ENCODE peak calls at places on chromosomes 6 and 20, in four cellular contexts. D, Z, C and A are unnamed samples. For H3K4me1, the result is how much of the 10 kb centered on the place peaks cover.

GRCh38 chr20:1874534-1875168 is 20.6 kb upstream of the SIRPA start:
- DNase-seq in D (no peak), Z (no peak), C (no peak), A (no peak)

GRCh38 chr6:148565931-148566663 is 180.7 kb upstream of the UST start:
- DNase-seq in D (peak), Z (no peak), C (peak), A (no peak)

GRCh38 chr6:99553888-99554287 is 14.6 kb downstream of the CCNC start:
- DNase-seq in D (no peak), Z (no peak), C (no peak), A (no peak)

GRCh38 chr6:48048460-48049146 is 62.4 kb downstream of the PTCHD4 start:
- DNase-seq in D (no peak), Z (no peak), C (no peak), A (no peak)

GRCh38 chr6:107290491-107290890 is 168.9 kb downstream of the PDSS2 start:
- DNase-seq in D (peak), Z (no peak), C (no peak), A (no peak)

GRCh38 chr6:148431413-148431812 is 88.8 kb downstream of the SASH1 start:
- DNase-seq in D (no peak), Z (no peak), C (no peak), A (no peak)

GRCh38 chr6:85747654-85748053 is 105.0 kb upstream of the SYNCRIP start:
- DNase-seq in D (no peak), Z (no peak), C (no peak), A (no peak)

GRCh38 chr6:35070111-35070510 is 71.0 kb downstream of the TCP11 start:
- DNase-seq in D (no peak), Z (no peak), C (no peak), A (no peak)

GRCh38 chr6:41638801-41639555 is 710 bp downstream of the MDFI start:
- DNase-seq in D (peak), Z (no peak), C (no peak), A (no peak)

GRCh38 chr20:62214067-62214466 is 6.0 kb downstream of the HRH3 start:
- DNase-seq in D (no peak), Z (no peak), C (no peak), A (no peak)

GRCh38 chr20:41138217-41138526 is 829 bp downstream of the PLCG1 start:
- DNase-seq in D (no peak), Z (no peak), C (no peak), A (no peak)

DNA sequence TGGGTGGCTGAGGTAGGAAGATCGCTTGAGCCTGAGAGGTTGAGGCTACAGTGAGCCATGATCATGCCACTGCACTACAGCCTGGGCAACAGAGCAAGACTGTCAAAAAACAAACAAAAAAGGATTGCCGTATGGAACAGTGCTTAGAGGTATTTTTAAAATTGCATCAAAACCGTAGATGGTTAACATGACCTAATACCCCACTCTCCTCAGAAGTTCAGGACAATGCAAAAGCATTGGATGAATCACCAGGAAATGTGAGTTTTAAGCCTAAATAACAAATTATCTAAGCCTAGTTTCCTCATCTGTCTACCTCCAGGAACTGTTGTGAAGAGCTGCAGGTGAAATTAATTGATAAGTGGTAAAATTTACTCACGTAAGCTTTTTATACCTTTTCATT is 123.8 kb upstream of the ID4 start:
- DNase-seq in D (no peak), Z (no peak), C (no peak), A (no peak)
- H3K4me3 ChIP-seq in D (no peak), Z (no peak), C (no peak), A (no peak)

DNA sequence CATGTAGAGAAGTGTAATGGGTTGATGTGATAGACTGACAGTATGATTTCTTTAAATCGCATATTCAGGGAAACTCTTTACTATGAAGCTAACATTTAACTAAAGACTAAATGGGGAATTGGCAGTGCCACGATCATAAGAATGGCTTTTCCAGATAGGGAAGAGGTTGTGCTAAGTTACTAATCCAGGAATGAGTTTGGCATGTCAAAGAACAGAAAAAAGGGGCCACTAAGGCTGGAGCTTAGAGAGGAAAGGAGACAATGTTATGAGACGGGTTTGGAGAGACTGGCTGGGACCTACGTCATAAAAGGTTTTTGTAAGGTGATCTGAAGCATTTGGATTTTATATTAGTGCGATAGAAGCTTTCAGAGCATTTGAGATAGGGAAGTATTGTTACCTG is 40.6 kb downstream of the SENP6 start:
- DNase-seq in D (no peak), Z (no peak), C (no peak), A (no peak)
- H3K4me1 ChIP-seq in D (under half), Z (under half), C (under half), A (under half)

GRCh38 chr20:48805286-48805685 is 22.5 kb downstream of the PREX1 start:
- DNase-seq in D (no peak), Z (no peak), C (no peak), A (no peak)

GRCh38 chr20:48807586-48808381 is 20.0 kb downstream of the PREX1 start:
- DNase-seq in D (no peak), Z (no peak), C (no peak), A (no peak)

GRCh38 chr20:48807051-48807450 is 20.7 kb downstream of the PREX1 start:
- DNase-seq in D (no peak), Z (no peak), C (no peak), A (no peak)

GRCh38 chr20:48809672-48810071 is 18.1 kb downstream of the PREX1 start:
- DNase-seq in D (no peak), Z (no peak), C (no peak), A (no peak)

GRCh38 chr20:48808382-48809034 is 19.3 kb downstream of the PREX1 start:
- DNase-seq in D (no peak), Z (no peak), C (no peak), A (no peak)
- H3K27ac ChIP-seq in D (no peak), Z (no peak), C (no peak), A (no peak)

GRCh38 chr20:10447028-10447427 is 11.9 kb downstream of the SLX4IP start:
- DNase-seq in D (peak), Z (peak), C (no peak), A (peak)
- H3K4me3 ChIP-seq in D (no peak), Z (no peak), C (no peak), A (no peak)

GRCh38 chr6:156695747-156696146 is 81.4 kb upstream of the ARID1B start:
- DNase-seq in D (no peak), Z (no peak), C (no peak), A (no peak)
- H3K4me1 ChIP-seq in D (under half), Z (under half), C (under half), A (under half)

DNA sequence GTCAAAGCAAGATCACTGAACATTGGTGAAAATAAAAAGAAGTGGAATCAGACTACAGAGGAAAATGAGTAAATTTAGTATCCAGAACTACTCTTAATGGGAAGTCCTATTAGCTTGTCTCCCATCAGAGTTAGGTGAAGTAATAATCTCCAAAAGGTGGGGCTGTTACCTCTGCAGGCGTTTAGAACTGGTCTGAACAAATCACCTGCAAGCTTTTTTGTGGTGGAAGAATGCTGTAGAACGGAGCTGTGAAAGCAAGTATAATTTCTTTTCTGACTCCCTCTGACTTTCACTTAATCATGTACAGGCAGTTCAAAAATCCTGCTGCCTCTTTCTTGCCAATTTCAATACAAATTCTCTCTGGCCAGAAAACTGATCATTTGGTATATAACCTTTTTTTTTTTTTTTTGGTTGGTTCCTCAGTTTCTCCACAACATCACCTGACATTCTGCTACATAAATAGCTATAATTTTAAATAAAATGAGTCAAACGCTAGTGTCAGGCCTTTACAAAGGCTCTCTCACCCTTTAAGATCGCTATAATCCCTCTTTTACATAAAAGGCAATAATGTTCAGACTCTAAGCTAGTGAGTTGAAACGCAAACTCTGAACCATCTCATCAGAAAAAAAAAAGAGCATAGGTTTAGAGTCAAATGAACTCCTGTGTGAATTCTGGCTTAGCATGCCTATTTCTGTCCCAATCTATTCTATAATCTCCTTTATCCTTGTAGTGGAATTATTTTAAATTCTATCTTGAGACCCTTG is 38.8 kb downstream of the CITED2 start:
- DNase-seq in D (peak), Z (no peak), C (no peak), A (no peak)
- H3K27ac ChIP-seq in D (peak), Z (no peak), C (peak), A (no peak)

GRCh38 chr20:45101333-45101850 is 465 bp upstream of the KCNS1 start:
- DNase-seq in D (no peak), Z (peak), C (no peak), A (no peak)
- H3K4me3 ChIP-seq in D (no peak), Z (no peak), C (no peak), A (no peak)